ENCODE peak calls at places on chromosomes 12 and 14, in seven cellular contexts. K is HuH-7; G is stimulated activated CD4-positive, alpha-beta T cell treated with anti-CD3 and anti-CD28 coated beads, TNF-alpha, amount 100 ng/mL, for 4 hours; C is GM10248; R is GF-D8; L is Panc1; I is M059J. H is an unnamed sample.

GRCh38 chr12:98679611-98680005 is 34.5 kb downstream of the APAF1 start:
- DNase-seq in I (no peak), K (no peak), L (no peak), R (no peak), C (no peak), G (no peak), H (no peak)

GRCh38 chr14:90969493-90970166 is 90.8 kb downstream of the RPS6KA5 start:
- DNase-seq in R (peak; percentile 10), C (no peak), G (no peak), I (peak; percentile 18), K (no peak), L (no peak), H (no peak)

GRCh38 chr12:4421590-4422031 is 24.0 kb downstream of the FGF6 start:
- DNase-seq in K (peak; percentile 80), I (peak; percentile 36), G (no peak), L (peak; percentile 12), C (peak; percentile 72), R (no peak), H (no peak)

GRCh38 chr12:42892702-42893101 is 303.2 kb upstream of the PRICKLE1 start:
- DNase-seq in C (no peak), K (no peak), G (no peak), L (no peak), R (no peak), I (no peak), H (no peak)

GRCh38 chr14:35932659-35933159 is 106.6 kb downstream of the BRMS1L start:
- DNase-seq in C (peak; percentile 15), L (no peak), K (no peak), G (peak; percentile 27), I (no peak), R (no peak), H (no peak)

GRCh38 chr12:119052001-119052400 is 70.7 kb downstream of the SRRM4 start:
- DNase-seq in L (no peak), C (no peak), I (no peak), G (no peak), K (no peak), R (no peak), H (no peak)

GRCh38 chr14:75428230-75429104 is 645 bp downstream of the JDP2 start:
- DNase-seq in R (no peak), I (peak; percentile 25), L (no peak), C (peak; percentile 53), K (no peak), G (no peak), H (no peak)

GRCh38 chr12:108547633-108548172 is 13.3 kb downstream of the SART3 start:
- DNase-seq in C (no peak), G (no peak), R (no peak), I (no peak), L (no peak), K (no peak), H (no peak)

GRCh38 chr14:104822821-104823615 is 22.1 kb downstream of the ZBTB42 start:
- DNase-seq in G (no peak), R (no peak), K (no peak), C (no peak), L (no peak), I (no peak), H (no peak)

GRCh38 chr12:49189731-49190314 is 943 bp upstream of the TUBA1A start:
- DNase-seq in L (no peak), R (no peak), C (no peak), K (no peak), I (no peak), G (no peak), H (no peak)

GRCh38 chr12:121955258-121956040 is 37.1 kb downstream of the CFAP251 start:
- DNase-seq in C (no peak), G (no peak), R (no peak), I (peak; percentile 28), K (no peak), L (no peak), H (no peak)

GRCh38 chr12:51887476-51888315 is at the start of gene ANKRD33:
- DNase-seq in K (no peak), R (no peak), G (no peak), C (peak; percentile 18), I (no peak), L (no peak), H (no peak)

GRCh38 chr14:69087061-69087461 is 65.9 kb downstream of the DCAF5 start:
- DNase-seq in K (no peak), G (no peak), L (no peak), I (no peak), R (no peak), C (no peak), H (no peak)

GRCh38 chr14:92497391-92497790 is 16.2 kb upstream of the RIN3 start:
- DNase-seq in C (no peak), R (no peak), G (no peak), L (no peak), I (no peak), K (no peak), H (no peak)

GRCh38 chr12:32535260-32535999 is 136.1 kb downstream of the FGD4 start:
- DNase-seq in R (peak; percentile 84), G (no peak), I (peak; percentile 76), C (no peak), L (no peak), K (peak; percentile 55), H (no peak)

GRCh38 chr12:40561395-40561966 is 130.8 kb upstream of the CNTN1 start:
- DNase-seq in K (no peak), R (no peak), C (no peak), L (no peak), G (no peak), I (no peak), H (no peak)

GRCh38 chr14:41073544-41073943 is 533.1 kb upstream of the LRFN5 start:
- DNase-seq in I (no peak), G (no peak), R (no peak), L (no peak), C (no peak), K (no peak), H (no peak)

GRCh38 chr12:104805186-104805585 is 152.9 kb downstream of the SLC41A2 start:
- DNase-seq in L (no peak), R (no peak), I (peak; percentile 89), G (no peak), K (no peak), C (no peak), H (no peak)

GRCh38 chr14:61033024-61033423 is 52.0 kb downstream of the SLC38A6 start:
- DNase-seq in I (no peak), K (no peak), R (no peak), C (no peak), G (no peak), L (no peak), H (no peak)

GRCh38 chr12:122243965-122244364 is 18.1 kb upstream of the DIABLO start:
- DNase-seq in G (no peak), C (no peak), K (no peak), R (no peak), I (no peak), L (no peak), H (no peak)

GRCh38 chr12:12010277-12011031 is 60.3 kb upstream of the BCL2L14 start:
- DNase-seq in R (peak; percentile 89), G (no peak), L (no peak), C (peak; percentile 71), K (no peak), I (peak; percentile 91), H (peak; percentile 52)

GRCh38 chr14:95993768-95994592 is 45.2 kb upstream of the C14orf132 start:
- DNase-seq in L (peak; percentile 12), C (peak; percentile 43), G (no peak), K (peak; percentile 8), R (no peak), I (peak; percentile 43), H (no peak)

GRCh38 chr12:90173499-90174197 is 465.0 kb upstream of the ATP2B1 start:
- DNase-seq in K (no peak), I (no peak), C (no peak), G (no peak), L (no peak), R (no peak), H (no peak)

GRCh38 chr12:48686037-48686595 is 4.1 kb upstream of the KANSL2 start:
- DNase-seq in K (no peak), C (no peak), R (no peak), L (no peak), G (no peak), I (no peak), H (no peak)

GRCh38 chr12:59372971-59373370 is 222.9 kb upstream of the SLC16A7 start:
- DNase-seq in C (no peak), G (no peak), L (peak; percentile 2), K (peak; percentile 25), I (peak; percentile 30), R (no peak), H (no peak)

GRCh38 chr12:115761784-115762183 is 515.7 kb downstream of the MED13L start:
- DNase-seq in R (no peak), L (no peak), I (no peak), G (no peak), K (no peak), C (no peak), H (no peak)

GRCh38 chr12:80504389-80505153 is 60.5 kb downstream of the PTPRQ start:
- DNase-seq in K (no peak), C (no peak), G (no peak), R (no peak), I (no peak), L (no peak), H (no peak)

GRCh38 chr12:716506-716905 is 35.9 kb upstream of the WNK1 start:
- DNase-seq in C (peak; percentile 43), R (no peak), K (no peak), L (no peak), I (no peak), G (peak; percentile 23), H (peak; percentile 6)

GRCh38 chr12:43406797-43407196 is 145.2 kb downstream of the ADAMTS20 start:
- DNase-seq in K (no peak), G (no peak), C (no peak), R (no peak), L (no peak), I (no peak), H (no peak)

GRCh38 chr12:112367986-112368385 is 14.2 kb downstream of the HECTD4 start:
- DNase-seq in C (no peak), L (no peak), R (no peak), G (no peak), I (no peak), K (no peak), H (no peak)

GRCh38 chr14:30799933-30800332 is 74.4 kb upstream of the COCH start:
- DNase-seq in K (no peak), C (no peak), I (no peak), R (no peak), G (no peak), L (no peak), H (no peak)

GRCh38 chr12:32918890-32919791 is 22.6 kb upstream of the PKP2 start:
- DNase-seq in L (no peak), I (peak; percentile 85), G (no peak), K (peak; percentile 46), C (peak; percentile 26), R (no peak), H (no peak)

GRCh38 chr12:46240436-46240835 is 28.4 kb downstream of the SLC38A1 start:
- DNase-seq in G (no peak), R (no peak), I (no peak), K (no peak), L (no peak), C (no peak), H (no peak)

GRCh38 chr14:64234877-64235651 is 59.1 kb downstream of the ESR2 start:
- DNase-seq in C (no peak), R (no peak), I (peak; percentile 73), G (no peak), K (no peak), L (no peak), H (no peak)

GRCh38 chr12:65858831-65859230 is 34.5 kb downstream of the HMGA2 start:
- DNase-seq in C (no peak), K (no peak), I (peak; percentile 78), R (no peak), G (no peak), L (no peak), H (no peak)

GRCh38 chr12:56299308-56299852 is 750 bp downstream of the CS start:
- DNase-seq in K (no peak), G (no peak), L (no peak), R (peak; percentile 32), C (no peak), I (peak; percentile 19), H (no peak)

GRCh38 chr12:124311292-124312109 is 16.6 kb downstream of the RFLNA start:
- DNase-seq in L (no peak), K (peak; percentile 60), I (no peak), G (no peak), R (no peak), C (no peak), H (no peak)